ENCODE peak calls at places on chromosome 10, in seven cellular contexts. Q, P, N, S, L, K and U are unnamed samples.

GRCh38 chr10:17685227-17685840 is 41.4 kb downstream of the STAM start:
- DNase-seq in K (peak; percentile 22), L (no peak), S (no peak), N (no peak), Q (no peak), P (no peak), U (no peak)

GRCh38 chr10:96974348-96974747 is 142.2 kb downstream of the LCOR start:
- DNase-seq in L (no peak), P (no peak), K (no peak), Q (no peak), S (no peak), N (no peak), U (no peak)

GRCh38 chr10:28674782-28675181 is 2.5 kb upstream of the BAMBI start:
- DNase-seq in S (no peak), Q (no peak), K (peak; percentile 43), L (no peak), N (no peak), P (no peak), U (no peak)

GRCh38 chr10:78913219-78914059 is 155.3 kb upstream of the ZMIZ1 start:
- DNase-seq in L (peak; percentile 39), P (no peak), S (no peak), Q (no peak), N (peak; percentile 76), K (no peak), U (no peak)

GRCh38 chr10:86599729-86600128 is 54.6 kb upstream of the OPN4 start:
- DNase-seq in P (no peak), S (peak; percentile 23), N (peak; percentile 64), Q (no peak), K (peak; percentile 39), L (no peak), U (no peak)

GRCh38 chr10:129707406-129708388 is 240.7 kb downstream of the MGMT start:
- DNase-seq in Q (no peak), N (no peak), L (no peak), K (no peak), S (no peak), P (no peak), U (no peak)

GRCh38 chr10:71911296-71911954 is 52.8 kb upstream of the CHST3 start:
- DNase-seq in Q (no peak), L (no peak), S (no peak), K (no peak), N (no peak), P (no peak), U (no peak)

GRCh38 chr10:58319599-58319998 is 15.2 kb upstream of the UBE2D1 start:
- DNase-seq in K (peak; percentile 25), N (no peak), L (no peak), Q (no peak), P (no peak), S (no peak), U (no peak)

GRCh38 chr10:6296456-6297214 is 93.9 kb downstream of the PFKFB3 start:
- DNase-seq in S (no peak), Q (no peak), P (no peak), K (peak; percentile 38), L (no peak), N (no peak), U (no peak)

GRCh38 chr10:116765549-116766162 is 23.3 kb upstream of the HSPA12A start:
- DNase-seq in L (no peak), K (peak; percentile 61), S (no peak), P (peak; percentile 65), N (peak; percentile 58), Q (peak; percentile 66), U (peak; percentile 51)

GRCh38 chr10:88019753-88020152 is 156.3 kb downstream of the PTEN start:
- DNase-seq in P (no peak), Q (no peak), L (no peak), K (no peak), N (no peak), S (no peak), U (no peak)

GRCh38 chr10:68332259-68333057 is at the start of gene PBLD:
- DNase-seq in P (peak; percentile 86), N (peak; percentile 77), L (peak; percentile 56), K (peak; percentile 94), S (no peak), Q (peak; percentile 43), U (peak; percentile 81)

GRCh38 chr10:90245623-90246022 is 544.2 kb downstream of the KIF20B start:
- DNase-seq in N (no peak), K (no peak), Q (no peak), L (no peak), P (no peak), S (no peak), U (no peak)

GRCh38 chr10:132469197-132469942 is 68.2 kb upstream of the INPP5A start:
- DNase-seq in K (no peak), S (no peak), P (no peak), Q (no peak), N (no peak), L (no peak), U (no peak)

GRCh38 chr10:5343561-5343960 is 21.2 kb upstream of the UCN3 start:
- DNase-seq in K (peak; percentile 19), L (no peak), P (no peak), N (no peak), Q (no peak), S (no peak), U (no peak)

GRCh38 chr10:4337581-4337980 is 488.4 kb upstream of the AKR1E2 start:
- DNase-seq in N (no peak), S (no peak), Q (no peak), K (no peak), L (no peak), P (no peak), U (no peak)
- TF ChIP-seq POLR2AphosphoS5 in N (no peak), S (no peak), Q (no peak), K (no peak), L (no peak), P (no peak), U (no peak)

GRCh38 chr10:22601618-22602017 is 112.8 kb downstream of the PIP4K2A start:
- DNase-seq in P (no peak), N (no peak), L (no peak), Q (no peak), K (no peak), S (no peak), U (no peak)

GRCh38 chr10:22599048-22599561 is 115.3 kb downstream of the PIP4K2A start:
- DNase-seq in P (no peak), Q (no peak), N (no peak), K (no peak), L (no peak), S (no peak), U (no peak)

GRCh38 chr10:22598488-22598887 is 115.9 kb downstream of the PIP4K2A start:
- DNase-seq in S (no peak), N (no peak), Q (no peak), K (peak; percentile 39), P (no peak), L (no peak), U (no peak)

GRCh38 chr10:22600516-22600915 is 113.9 kb downstream of the PIP4K2A start:
- DNase-seq in N (no peak), Q (no peak), P (no peak), S (no peak), K (no peak), L (no peak), U (no peak)

DNA sequence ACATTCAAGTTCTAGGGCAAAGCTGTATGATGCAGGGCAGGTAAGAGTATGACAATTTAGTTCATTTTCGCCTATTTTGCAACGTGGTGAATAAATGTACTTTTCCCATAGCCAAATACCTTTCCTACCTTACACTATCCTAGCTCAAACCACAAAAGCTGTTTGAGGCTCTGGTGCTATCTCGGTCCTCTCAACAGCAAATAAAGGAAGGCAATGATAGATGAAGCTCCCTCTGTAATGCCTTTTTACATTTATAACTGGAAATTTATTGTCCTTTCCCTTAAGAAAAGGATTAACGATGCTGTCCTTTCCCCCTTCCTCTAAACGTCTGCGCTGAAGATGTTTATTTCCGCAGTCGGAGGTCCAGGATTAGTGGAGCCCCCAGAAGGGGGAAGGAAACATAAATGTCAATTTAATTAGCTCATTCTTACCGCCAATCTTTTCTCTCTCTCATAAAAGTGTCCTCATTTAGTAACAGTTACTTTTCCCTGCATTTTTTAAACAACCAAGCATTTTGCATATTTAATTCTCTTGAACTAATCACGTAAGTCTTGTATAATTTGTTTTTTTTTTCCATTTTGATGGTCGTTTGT is 114.6 kb downstream of the PIP4K2A start:
- DNase-seq in N (no peak), S (no peak), Q (no peak), K (no peak), P (no peak), L (no peak), U (no peak)
- H3K4me3 ChIP-seq in N (no peak overlapping the region), S (no peak overlapping the region), Q (peak overlapping the region; percentile 19), K (no peak overlapping the region), P (no peak overlapping the region), L (no peak overlapping the region), U (no peak overlapping the region)

GRCh38 chr10:2108496-2108895 is 371.2 kb upstream of the ADARB2 start:
- DNase-seq in K (no peak), S (no peak), Q (no peak), P (no peak), N (no peak), L (no peak), U (no peak)
- TF ChIP-seq POLR2AphosphoS5 in K (no peak), S (no peak), Q (no peak), P (no peak), N (no peak), L (no peak), U (no peak)

DNA sequence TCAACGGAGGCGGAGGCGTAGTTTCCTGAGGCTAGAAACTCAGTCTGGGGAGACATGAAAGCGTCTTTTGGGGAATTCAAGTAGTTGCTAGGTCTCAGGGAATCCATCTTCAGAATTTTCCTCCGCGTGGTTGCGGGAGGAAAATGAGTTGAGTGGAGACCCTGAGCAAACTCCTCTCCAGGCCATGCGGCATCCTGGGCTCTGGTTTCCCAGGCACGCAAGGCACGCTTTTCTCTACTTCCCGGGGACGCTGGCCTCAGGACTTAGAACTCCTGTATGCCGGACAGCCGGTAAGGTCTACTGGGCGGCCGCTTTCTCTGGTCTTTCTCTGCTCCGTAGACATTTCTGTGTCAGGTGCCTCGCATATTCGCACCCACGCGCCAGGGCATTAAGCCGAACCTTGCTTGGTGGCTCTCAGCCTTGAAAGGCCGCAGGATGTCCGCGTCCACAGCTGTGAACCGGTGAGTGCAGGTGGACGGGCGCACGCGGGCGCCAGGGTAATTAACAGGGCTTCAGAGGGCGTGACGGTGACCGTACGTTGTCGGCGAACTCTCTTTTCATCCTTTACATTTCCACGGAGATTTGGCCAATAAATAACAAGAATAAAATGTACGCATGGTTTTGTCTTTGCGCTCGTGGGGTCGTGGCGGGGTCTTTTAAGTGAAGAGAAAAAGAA is 1.0 kb upstream of the RBM20 start:
- DNase-seq in N (no peak), Q (no peak), P (no peak), L (no peak), S (no peak), K (no peak), U (no peak)
- H3K4me3 ChIP-seq in N (no peak overlapping the region), Q (peak overlapping the region; percentile 65), P (peak overlapping the region; percentile 84), L (peak overlapping the region; percentile 62), S (peak overlapping the region; percentile 42), K (no peak overlapping the region), U (peak overlapping the region; percentile 70)

GRCh38 chr10:83984256-83984640 is 155.1 kb upstream of the GHITM start:
- DNase-seq in N (no peak), Q (no peak), K (no peak), P (no peak), L (no peak), S (no peak), U (no peak)

GRCh38 chr10:83986800-83987199 is 152.5 kb upstream of the GHITM start:
- DNase-seq in L (no peak), K (no peak), N (no peak), S (no peak), Q (no peak), P (no peak), U (no peak)

GRCh38 chr10:83983578-83984255 is 155.6 kb upstream of the GHITM start:
- DNase-seq in P (no peak), L (no peak), K (peak; percentile 50), N (no peak), S (no peak), Q (peak; percentile 23), U (no peak)

GRCh38 chr10:83978681-83979383 is 160.5 kb upstream of the GHITM start:
- DNase-seq in K (no peak), S (no peak), L (no peak), P (no peak), Q (no peak), N (no peak), U (no peak)

GRCh38 chr10:83982812-83983211 is 156.5 kb upstream of the GHITM start:
- DNase-seq in P (no peak), Q (no peak), L (no peak), K (no peak), S (no peak), N (no peak), U (no peak)
- TF ChIP-seq POLR2AphosphoS5 in P (no peak), Q (no peak), L (no peak), K (no peak), S (no peak), N (no peak), U (no peak)